ENCODE peak calls at places on chromosomes 11 and 22, in seven cellular contexts. M, Y, P, G, K, U and R are unnamed samples.

GRCh38 chr11:100769165-100769564 is 82.1 kb downstream of the ARHGAP42 start:
- DNase-seq in M (no peak), Y (no peak), P (no peak), G (no peak), K (no peak), U (no peak), R (no peak)

GRCh38 chr11:125348704-125349635 is 147.1 kb downstream of the FEZ1 start:
- DNase-seq in M (peak), Y (peak), P (peak), G (peak), K (peak), U (peak), R (no peak)

GRCh38 chr11:69339041-69339733 is 45.2 kb downstream of the MYEOV start:
- DNase-seq in M (no peak), Y (no peak), P (no peak), G (no peak), K (no peak), U (no peak), R (no peak)

GRCh38 chr11:34051349-34052035 is at the start of gene CAPRIN1:
- DNase-seq in M (peak), Y (peak), P (peak), G (peak), K (peak), U (peak), R (no peak)

GRCh38 chr11:76620471-76620870 is 50.1 kb downstream of the LRRC32 start:
- DNase-seq in M (no peak), Y (no peak), P (no peak), G (no peak), K (no peak), U (no peak), R (no peak)

GRCh38 chr11:73538381-73538872 is 59.5 kb downstream of the FAM168A start:
- DNase-seq in M (no peak), Y (no peak), P (no peak), G (no peak), K (no peak), U (no peak), R (no peak)

GRCh38 chr11:111793863-111794262 is 27.7 kb upstream of the PPP2R1B start:
- DNase-seq in M (no peak), Y (no peak), P (no peak), G (no peak), K (no peak), U (no peak), R (no peak)

GRCh38 chr22:36440429-36441002 is 40.9 kb downstream of the TXN2 start:
- DNase-seq in M (no peak), Y (no peak), P (no peak), G (no peak), K (no peak), U (no peak), R (no peak)

GRCh38 chr11:17594686-17595192 is 47.7 kb downstream of the OTOG start:
- DNase-seq in M (peak), Y (no peak), P (no peak), G (peak), K (no peak), U (no peak), R (no peak)